ENCODE peak calls at places on chromosomes 4 and X, in six cellular contexts. O is GM20000, E is A172, C is fibroblast of the aortic adventitia, V is memory B cell, W is T-helper 2 cell. G is an unnamed sample.

GRCh38 chr4:142572076-142572475 is 274.0 kb downstream of the INPP4B start:
- DNase-seq in O (no peak), E (no peak), C (no peak), V (no peak), W (no peak), G (no peak)

GRCh38 chrX:153884136-153885076 is 1.6 kb downstream of the L1CAM start:
- DNase-seq in O (no peak), E (peak), C (no peak), V (no peak), W (no peak), G (no peak)

GRCh38 chrX:147376601-147377387 is 534.9 kb upstream of the FMR1 start:
- DNase-seq in O (no peak), E (no peak), C (no peak), V (no peak), W (no peak), G (no peak)

GRCh38 chr4:137226900-137227299 is 305.4 kb downstream of the PCDH18 start:
- DNase-seq in O (no peak), E (peak), C (peak), V (no peak), W (no peak), G (peak)

GRCh38 chrX:143664302-143664701 is 28.4 kb upstream of the SLITRK4 start:
- DNase-seq in O (no peak), E (peak), C (peak), V (no peak), W (no peak), G (no peak)

GRCh38 chr4:41535911-41536361 is 2.0 kb upstream of the LIMCH1 start:
- DNase-seq in O (no peak), E (no peak), C (no peak), V (no peak), W (no peak), G (no peak)

GRCh38 chr4:183863155-183863825 is 41.8 kb upstream of the STOX2 start:
- DNase-seq in O (no peak), E (no peak), C (no peak), V (no peak), W (no peak), G (no peak)

GRCh38 chrX:56974408-56974807 is 20.9 kb downstream of the SPIN3 start:
- DNase-seq in O (no peak), E (no peak), C (no peak), V (no peak), W (no peak), G (no peak)

GRCh38 chrX:104141087-104141760 is 15.6 kb downstream of the SLC25A53 start:
- DNase-seq in O (no peak), E (no peak), C (no peak), V (no peak), W (no peak), G (no peak)

G was measured in NCI-H1048.